ENCODE peak calls at places on chromosome 18, in seven cellular contexts. N is A172; F is foreskin keratinocyte; V is left lobe of liver; Z is activated CD4-positive, alpha-beta T cell treated with anti-CD3 and anti-CD28 coated beads, Interleukin-2, amount 50 U/mL, for 48 hours; H is lung microvascular endothelial cell; M is NCI-H2081. Q is an unnamed sample.

GRCh38 chr18:515156-515815 is 14.8 kb upstream of the COLEC12 start:
- DNase-seq in Z (no peak), N (no peak), F (no peak), H (no peak), V (no peak), M (no peak), Q (no peak)

GRCh38 chr18:25351280-25351772 is 640 bp downstream of the ZNF521 start:
- DNase-seq in F (no peak), H (no peak), N (no peak), Z (no peak), V (no peak), M (no peak), Q (no peak)

GRCh38 chr18:36194719-36195315 is 7.5 kb downstream of the MOCOS start:
- DNase-seq in N (no peak), H (no peak), V (no peak), Z (no peak), F (no peak), M (no peak), Q (no peak)

GRCh38 chr18:59627414-59627813 is 69.8 kb downstream of the CCBE1 start:
- DNase-seq in Z (no peak), V (no peak), F (no peak), M (no peak), H (no peak), N (no peak), Q (no peak)

GRCh38 chr18:79950440-79951341 is 762 bp downstream of the SLC66A2 start:
- DNase-seq in M (no peak), V (peak; percentile 52), H (peak; percentile 43), Z (peak; percentile 30), F (no peak), N (no peak), Q (no peak)

GRCh38 chr18:59672125-59672769 is 25.0 kb downstream of the CCBE1 start:
- DNase-seq in V (no peak), M (no peak), N (peak; percentile 23), Z (no peak), F (peak; percentile 37), H (no peak), Q (no peak)

GRCh38 chr18:35095983-35096676 is 54.9 kb downstream of the MAPRE2 start:
- DNase-seq in Z (no peak), V (no peak), F (peak; percentile 49), M (no peak), H (no peak), N (no peak), Q (no peak)

GRCh38 chr18:58640891-58641610 is 12.2 kb upstream of the ALPK2 start:
- DNase-seq in F (peak; percentile 50), N (no peak), Z (no peak), V (no peak), M (no peak), H (no peak), Q (no peak)

GRCh38 chr18:22309191-22309590 is 108.5 kb downstream of the CTAGE1 start:
- DNase-seq in M (no peak), V (no peak), F (no peak), H (peak; percentile 10), N (peak; percentile 5), Z (no peak), Q (no peak)

GRCh38 chr18:54822872-54823845 is 5.1 kb upstream of the RAB27B start:
- DNase-seq in M (no peak), Z (no peak), V (no peak), H (no peak), F (peak; percentile 83), N (peak; percentile 86), Q (no peak)

GRCh38 chr18:12819330-12819729 is 64.7 kb downstream of the PTPN2 start:
- DNase-seq in F (no peak), N (no peak), Z (no peak), M (no peak), H (no peak), V (no peak), Q (no peak)

GRCh38 chr18:79547413-79548076 is 132.1 kb upstream of the CTDP1 start:
- DNase-seq in H (no peak), F (no peak), M (no peak), V (no peak), N (no peak), Z (no peak), Q (no peak)

GRCh38 chr18:78679061-78679460 is 300.6 kb upstream of the SALL3 start:
- DNase-seq in F (no peak), H (no peak), N (no peak), Z (no peak), M (no peak), V (no peak), Q (no peak)

GRCh38 chr18:58046794-58047555 is 2.9 kb downstream of the NEDD4L start:
- DNase-seq in V (no peak), F (no peak), Z (no peak), N (no peak), H (no peak), M (no peak), Q (no peak)

GRCh38 chr18:41828137-41828536 is 126.9 kb upstream of the PIK3C3 start:
- DNase-seq in N (no peak), F (no peak), H (no peak), Z (no peak), V (no peak), M (peak; percentile 25), Q (no peak)

Q was measured in neural crest cell.